ENCODE peak calls at places on chromosomes 4 and X, in four cellular contexts. One of them, this sample, is unnamed.
A peak's percentile ranks its signal among the peaks of the same experiment; 100 is the strongest.

GRCh38 chr4:80365928-80366327 is 30.4 kb downstream of the CFAP299 start:
- DNase-seq in HEK293T: peak; percentile 65
- DNase-seq in mucosa of gallbladder: peak; percentile 58
- DNase-seq in HFFc6: peak; percentile 73
- DNase-seq in this sample: peak; percentile 62

GRCh38 chrX:119201570-119201969 is 34.5 kb upstream of the PGRMC1 start:
- DNase-seq in HEK293T: no peak
- DNase-seq in mucosa of gallbladder: no peak
- DNase-seq in HFFc6: peak; percentile 9
- DNase-seq in this sample: no peak

GRCh38 chr4:152655272-152656129 is 24.3 kb downstream of the TMEM154 start:
- DNase-seq in HEK293T: no peak
- DNase-seq in mucosa of gallbladder: no peak
- DNase-seq in HFFc6: no peak
- DNase-seq in this sample: no peak

GRCh38 chr4:138311771-138312535 is 69.8 kb upstream of the SLC7A11 start:
- DNase-seq in HEK293T: no peak
- DNase-seq in mucosa of gallbladder: no peak
- DNase-seq in HFFc6: no peak
- DNase-seq in this sample: no peak

GRCh38 chr4:82643994-82644730 is 82.4 kb upstream of the TMEM150C start:
- DNase-seq in HEK293T: no peak
- DNase-seq in mucosa of gallbladder: no peak
- DNase-seq in HFFc6: peak; percentile 69
- DNase-seq in this sample: no peak

GRCh38 chrX:109818921-109819320 is 85.9 kb upstream of the ACSL4 start:
- DNase-seq in HEK293T: no peak
- DNase-seq in mucosa of gallbladder: no peak
- DNase-seq in HFFc6: no peak
- DNase-seq in this sample: no peak

GRCh38 chrX:10496345-10496965 is 123.9 kb downstream of the MID1 start:
- DNase-seq in HEK293T: no peak
- DNase-seq in mucosa of gallbladder: no peak
- DNase-seq in HFFc6: peak; percentile 78
- DNase-seq in this sample: peak; percentile 66

GRCh38 chrX:151177141-151178027 is 1.0 kb downstream of the GPR50 start:
- DNase-seq in HEK293T: peak; percentile 26
- DNase-seq in mucosa of gallbladder: no peak
- DNase-seq in HFFc6: no peak
- DNase-seq in this sample: no peak

GRCh38 chr4:31674313-31674947 is 954.3 kb downstream of the PCDH7 start:
- DNase-seq in HEK293T: peak; percentile 9
- DNase-seq in mucosa of gallbladder: no peak
- DNase-seq in HFFc6: no peak
- DNase-seq in this sample: no peak

GRCh38 chrX:10199212-10199611 is 42.4 kb downstream of the CLCN4 start:
- DNase-seq in HEK293T: no peak
- DNase-seq in mucosa of gallbladder: no peak
- DNase-seq in HFFc6: no peak
- DNase-seq in this sample: no peak

GRCh38 chr4:11165052-11165451 is 263.6 kb downstream of the HS3ST1 start:
- DNase-seq in HEK293T: no peak
- DNase-seq in mucosa of gallbladder: no peak
- DNase-seq in HFFc6: no peak
- DNase-seq in this sample: no peak

GRCh38 chrX:19585370-19586082 is 70.2 kb upstream of the MAP3K15 start:
- DNase-seq in HEK293T: no peak
- DNase-seq in mucosa of gallbladder: no peak
- DNase-seq in HFFc6: no peak
- DNase-seq in this sample: no peak

GRCh38 chrX:136130931-136131843 is 16.1 kb upstream of the FHL1 start:
- DNase-seq in HEK293T: no peak
- DNase-seq in mucosa of gallbladder: no peak
- DNase-seq in HFFc6: peak; percentile 88
- DNase-seq in this sample: peak; percentile 16

GRCh38 chr4:17168571-17168970 is 270.1 kb upstream of the LDB2 start:
- DNase-seq in HEK293T: peak; percentile 31
- DNase-seq in mucosa of gallbladder: no peak
- DNase-seq in HFFc6: peak; percentile 44
- DNase-seq in this sample: peak; percentile 59

GRCh38 chrX:11766487-11766886 is 8.4 kb downstream of the MSL3 start:
- DNase-seq in HEK293T: no peak
- DNase-seq in mucosa of gallbladder: no peak
- DNase-seq in HFFc6: no peak
- DNase-seq in this sample: no peak

GRCh38 chr4:165541773-165542459 is 163.1 kb downstream of the CPE start:
- DNase-seq in HEK293T: no peak
- DNase-seq in mucosa of gallbladder: no peak
- DNase-seq in HFFc6: no peak
- DNase-seq in this sample: no peak

GRCh38 chrX:47078129-47079043 is at the start of gene RGN:
- DNase-seq in HEK293T: no peak
- DNase-seq in mucosa of gallbladder: no peak
- DNase-seq in HFFc6: no peak
- DNase-seq in this sample: no peak

GRCh38 chr4:40722576-40723161 is 27.1 kb upstream of the NSUN7 start:
- DNase-seq in HEK293T: no peak
- DNase-seq in mucosa of gallbladder: peak; percentile 89
- DNase-seq in HFFc6: no peak
- DNase-seq in this sample: no peak

GRCh38 chr4:13627606-13628301 is at the start of gene BOD1L1:
- DNase-seq in HEK293T: peak; percentile 87
- DNase-seq in mucosa of gallbladder: peak; percentile 92
- DNase-seq in HFFc6: peak; percentile 85
- DNase-seq in this sample: peak; percentile 63

GRCh38 chr4:169398294-169398693 is 127.5 kb upstream of the SH3RF1 start:
- DNase-seq in HEK293T: no peak
- DNase-seq in mucosa of gallbladder: no peak
- DNase-seq in HFFc6: peak; percentile 79
- DNase-seq in this sample: peak; percentile 38

GRCh38 chr4:84799318-84799717 is 167.2 kb downstream of the WDFY3 start:
- DNase-seq in HEK293T: no peak
- DNase-seq in mucosa of gallbladder: no peak
- DNase-seq in HFFc6: no peak
- DNase-seq in this sample: no peak

GRCh38 chr4:7365472-7366179 is 69.1 kb downstream of the PSAPL1 start:
- DNase-seq in HEK293T: no peak
- DNase-seq in mucosa of gallbladder: no peak
- DNase-seq in HFFc6: no peak
- DNase-seq in this sample: no peak

GRCh38 chr4:110344165-110344564 is 131.8 kb upstream of the ENPEP start:
- DNase-seq in HEK293T: peak; percentile 30
- DNase-seq in mucosa of gallbladder: no peak
- DNase-seq in HFFc6: no peak
- DNase-seq in this sample: no peak

GRCh38 chrX:76427560-76428242 is at the start of gene MAGEE1:
- DNase-seq in HEK293T: peak; percentile 76
- DNase-seq in mucosa of gallbladder: peak; percentile 71
- DNase-seq in HFFc6: peak; percentile 35
- DNase-seq in this sample: no peak

GRCh38 chr4:65943076-65943475 is 272.8 kb upstream of the EPHA5 start:
- DNase-seq in HEK293T: no peak
- DNase-seq in mucosa of gallbladder: no peak
- DNase-seq in HFFc6: peak; percentile 14
- DNase-seq in this sample: no peak

GRCh38 chrX:102934624-102935023 is 2.4 kb upstream of the RAB40AL start:
- DNase-seq in HEK293T: peak; percentile 68
- DNase-seq in mucosa of gallbladder: peak; percentile 14
- DNase-seq in HFFc6: peak; percentile 31
- DNase-seq in this sample: no peak

GRCh38 chr4:100246697-100247096 is 56.4 kb upstream of the DDIT4L start:
- DNase-seq in HEK293T: no peak
- DNase-seq in mucosa of gallbladder: no peak
- DNase-seq in HFFc6: no peak
- DNase-seq in this sample: no peak

GRCh38 chrX:85828771-85829170 is 218.6 kb downstream of the CHM start:
- DNase-seq in HEK293T: no peak
- DNase-seq in mucosa of gallbladder: no peak
- DNase-seq in HFFc6: no peak
- DNase-seq in this sample: no peak

GRCh38 chr4:31370866-31371465 is 650.8 kb downstream of the PCDH7 start:
- DNase-seq in HEK293T: peak; percentile 29
- DNase-seq in mucosa of gallbladder: no peak
- DNase-seq in HFFc6: peak; percentile 2
- DNase-seq in this sample: no peak

GRCh38 chr4:121192500-121192899 is 28.4 kb upstream of the TNIP3 start:
- DNase-seq in HEK293T: peak; percentile 40
- DNase-seq in mucosa of gallbladder: no peak
- DNase-seq in HFFc6: peak; percentile 36
- DNase-seq in this sample: peak; percentile 15

GRCh38 chr4:112859456-112860184 is 189.8 kb upstream of the ANK2 start:
- DNase-seq in HEK293T: no peak
- DNase-seq in mucosa of gallbladder: no peak
- DNase-seq in HFFc6: no peak
- DNase-seq in this sample: no peak

GRCh38 chrX:55767100-55767499 is 49.6 kb downstream of the RRAGB start:
- DNase-seq in HEK293T: no peak
- DNase-seq in mucosa of gallbladder: no peak
- DNase-seq in HFFc6: no peak
- DNase-seq in this sample: no peak

GRCh38 chrX:26574208-26574607 is 358.2 kb downstream of the MAGEB5 start:
- DNase-seq in HEK293T: no peak
- DNase-seq in mucosa of gallbladder: no peak
- DNase-seq in HFFc6: no peak
- DNase-seq in this sample: no peak

This sample was measured in AG04450.